ENCODE peak calls at places on chromosomes 4 and X, in five cellular contexts. M is H1, B is GM12878, C is K562, D is HepG2. L is an unnamed sample.

GRCh38 chr4:57865264-57865663 is 755.1 kb upstream of the IGFBP7 start:
- DNase-seq in M (no peak), B (peak), C (no peak), D (no peak), L (no peak)

GRCh38 chr4:99856166-99856565 is 38.1 kb downstream of the LAMTOR3 start:
- DNase-seq in M (no peak), B (no peak), C (peak), D (no peak), L (no peak)

GRCh38 chr4:128386761-128387599 is 99.4 kb upstream of the PGRMC2 start:
- DNase-seq in M (no peak), B (no peak), C (peak), D (no peak), L (no peak)

GRCh38 chr4:2953496-2953895 is 9.7 kb downstream of the NOP14 start:
- DNase-seq in M (no peak), B (no peak), C (no peak), D (no peak), L (no peak)

GRCh38 chr4:92066485-92066884 is 237.3 kb upstream of the GRID2 start:
- DNase-seq in M (no peak), B (no peak), C (no peak), D (no peak), L (no peak)

GRCh38 chrX:123854329-123854728 is 5.5 kb upstream of the XIAP start:
- DNase-seq in M (no peak), B (no peak), C (no peak), D (no peak), L (no peak)

GRCh38 chr4:8771258-8771590 is 100.4 kb downstream of the HMX1 start:
- DNase-seq in M (no peak), B (no peak), C (no peak), D (no peak), L (no peak)

GRCh38 chr4:16582526-16582925 is 315.9 kb downstream of the LDB2 start:
- DNase-seq in M (peak), B (no peak), C (peak), D (no peak), L (peak)

GRCh38 chrX:154431321-154431720 is 2.8 kb downstream of the ATP6AP1 start:
- DNase-seq in M (no peak), B (no peak), C (peak), D (no peak), L (no peak)

GRCh38 chr4:110492522-110492921 is 16.6 kb downstream of the ENPEP start:
- DNase-seq in M (no peak), B (no peak), C (no peak), D (no peak), L (no peak)

GRCh38 chr4:1852904-1853623 is 2.9 kb downstream of the LETM1 start:
- DNase-seq in M (no peak), B (no peak), C (peak), D (no peak), L (no peak)

GRCh38 chr4:109969909-109970308 is 57.2 kb downstream of the EGF start:
- DNase-seq in M (no peak), B (no peak), C (no peak), D (peak), L (no peak)

GRCh38 chrX:39262641-39263040 is 461.4 kb downstream of the MID1IP1 start:
- DNase-seq in M (no peak), B (no peak), C (no peak), D (no peak), L (no peak)

GRCh38 chr4:152480901-152481300 is 55.0 kb downstream of the FBXW7 start:
- DNase-seq in M (no peak), B (no peak), C (no peak), D (peak), L (no peak)

GRCh38 chr4:148196168-148196567 is 246.0 kb downstream of the NR3C2 start:
- DNase-seq in M (no peak), B (no peak), C (no peak), D (no peak), L (no peak)

GRCh38 chrX:9525511-9526248 is 60.8 kb downstream of the TBL1X start:
- DNase-seq in M (no peak), B (no peak), C (no peak), D (no peak), L (no peak)

GRCh38 chrX:144566592-144566991 is 680.7 kb upstream of the SPANXN1 start:
- DNase-seq in M (no peak), B (no peak), C (no peak), D (no peak), L (no peak)

GRCh38 chr4:149983931-149984330 is 94.3 kb upstream of the DCLK2 start:
- DNase-seq in M (no peak), B (no peak), C (no peak), D (no peak), L (no peak)

GRCh38 chr4:25970691-25971427 is 56.8 kb downstream of the SMIM20 start:
- DNase-seq in M (no peak), B (no peak), C (no peak), D (peak), L (no peak)

GRCh38 chr4:40253906-40254305 is 57.1 kb downstream of the RHOH start:
- DNase-seq in M (no peak), B (no peak), C (no peak), D (no peak), L (no peak)

GRCh38 chr4:112253382-112254000 is 21.9 kb downstream of the AP1AR start:
- DNase-seq in M (no peak), B (no peak), C (no peak), D (no peak), L (peak)

GRCh38 chrX:123975180-123975579 is 13.7 kb downstream of the STAG2 start:
- DNase-seq in M (no peak), B (no peak), C (no peak), D (no peak), L (no peak)

GRCh38 chrX:30504309-30504708 is 73.3 kb downstream of the TASL start:
- DNase-seq in M (no peak), B (peak), C (peak), D (peak), L (no peak)

GRCh38 chr4:67558493-67558892 is at the start of gene STAP1:
- DNase-seq in M (no peak), B (no peak), C (no peak), D (no peak), L (no peak)

GRCh38 chr4:143234153-143234552 is 49.4 kb downstream of the USP38 start:
- DNase-seq in M (no peak), B (no peak), C (no peak), D (no peak), L (no peak)

GRCh38 chrX:85620466-85620865 is 241.0 kb upstream of the POF1B start:
- DNase-seq in M (no peak), B (no peak), C (no peak), D (no peak), L (no peak)

GRCh38 chr4:114561590-114561989 is 37.0 kb upstream of the UGT8 start:
- DNase-seq in M (no peak), B (no peak), C (no peak), D (no peak), L (no peak)

GRCh38 chr4:114562176-114562904 is 36.3 kb upstream of the UGT8 start:
- DNase-seq in M (peak), B (no peak), C (no peak), D (no peak), L (no peak)

GRCh38 chr4:114563536-114564315 is 34.9 kb upstream of the UGT8 start:
- DNase-seq in M (no peak), B (no peak), C (no peak), D (no peak), L (no peak)

DNA sequence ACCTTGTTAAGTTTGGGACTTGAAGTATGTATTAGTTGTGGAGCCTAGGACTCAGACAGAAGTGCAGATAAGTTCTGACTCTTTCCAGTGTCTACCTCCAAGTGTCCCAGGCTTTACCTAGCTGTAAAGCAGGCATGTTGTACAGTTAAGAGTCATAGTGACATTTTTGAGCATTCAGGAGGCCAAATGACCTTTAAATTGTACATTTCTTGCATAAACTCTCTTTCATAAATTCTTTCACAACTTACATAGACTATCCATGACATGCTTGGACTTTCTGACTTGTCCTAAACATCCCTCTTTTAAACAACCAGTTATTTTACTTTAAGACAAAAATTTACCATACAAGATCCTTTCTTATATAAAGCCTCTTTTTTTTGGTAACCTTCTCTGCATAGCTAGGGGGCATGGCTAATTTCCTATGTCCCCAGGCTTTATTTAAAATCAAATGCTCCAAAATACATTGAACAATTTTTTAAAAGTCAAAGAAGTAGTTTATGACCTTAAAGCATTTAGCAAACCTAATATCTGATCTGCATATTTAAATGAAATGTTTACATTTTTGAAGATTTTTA is 40.1 kb upstream of the UGT8 start:
- DNase-seq in M (no peak), B (no peak), C (no peak), D (no peak), L (no peak)
- TF ChIP-seq CREB1 in M (no peak), B (no peak), C (no peak), D (no peak), L (no peak)

DNA sequence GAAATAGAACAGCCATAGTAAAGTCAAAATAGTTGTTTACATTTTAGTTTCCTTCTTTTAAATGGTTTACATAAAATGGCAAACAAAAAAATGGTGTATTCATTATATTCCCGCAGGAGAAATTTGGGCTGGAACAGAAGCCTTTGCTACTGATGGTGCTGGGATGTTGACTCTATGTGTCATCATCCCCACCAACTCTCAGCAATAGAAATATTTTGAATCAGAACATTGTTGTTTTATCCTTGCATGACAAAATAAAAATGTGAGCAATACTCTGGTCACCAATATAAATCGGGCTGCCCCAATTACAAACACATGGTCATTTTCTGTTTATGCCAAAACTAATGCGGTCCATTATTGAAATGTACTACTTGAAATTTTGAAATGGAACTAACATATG is 1131.6 kb upstream of the PCDH7 start:
- DNase-seq in M (no peak), B (no peak), C (no peak), D (no peak), L (no peak)
- TF ChIP-seq CREB1 in M (no peak), B (no peak), C (no peak), D (no peak), L (no peak)

GRCh38 chr4:24765331-24765990 is 29.9 kb upstream of the SOD3 start:
- DNase-seq in M (no peak), B (no peak), C (no peak), D (no peak), L (no peak)

GRCh38 chr4:24768006-24768405 is 27.4 kb upstream of the SOD3 start:
- DNase-seq in M (no peak), B (no peak), C (no peak), D (no peak), L (no peak)

GRCh38 chr4:24768604-24769003 is 26.8 kb upstream of the SOD3 start:
- DNase-seq in M (no peak), B (no peak), C (no peak), D (no peak), L (no peak)

GRCh38 chr4:24764305-24764704 is 31.1 kb upstream of the SOD3 start:
- DNase-seq in M (no peak), B (no peak), C (no peak), D (no peak), L (no peak)

GRCh38 chr4:24763631-24764302 is 31.6 kb upstream of the SOD3 start:
- DNase-seq in M (no peak), B (no peak), C (no peak), D (no peak), L (no peak)
- TF ChIP-seq CREB1 in M (no peak), B (no peak), C (no peak), D (no peak), L (no peak)

GRCh38 chr4:153577053-153577452 is 107.0 kb upstream of the TLR2 start:
- DNase-seq in M (no peak), B (no peak), C (no peak), D (peak), L (no peak)
- TF ChIP-seq CREB1 in M (no peak), B (no peak), C (no peak), D (no peak), L (no peak)

GRCh38 chr4:90127223-90127705 is at the start of gene CCSER1:
- DNase-seq in M (no peak), B (no peak), C (no peak), D (no peak), L (peak)

GRCh38 chr4:90121961-90122748 is 5.0 kb upstream of the CCSER1 start:
- DNase-seq in M (no peak), B (no peak), C (no peak), D (no peak), L (no peak)

GRCh38 chr4:90126805-90127204 is 389 bp upstream of the CCSER1 start:
- DNase-seq in M (no peak), B (no peak), C (no peak), D (no peak), L (no peak)

DNA sequence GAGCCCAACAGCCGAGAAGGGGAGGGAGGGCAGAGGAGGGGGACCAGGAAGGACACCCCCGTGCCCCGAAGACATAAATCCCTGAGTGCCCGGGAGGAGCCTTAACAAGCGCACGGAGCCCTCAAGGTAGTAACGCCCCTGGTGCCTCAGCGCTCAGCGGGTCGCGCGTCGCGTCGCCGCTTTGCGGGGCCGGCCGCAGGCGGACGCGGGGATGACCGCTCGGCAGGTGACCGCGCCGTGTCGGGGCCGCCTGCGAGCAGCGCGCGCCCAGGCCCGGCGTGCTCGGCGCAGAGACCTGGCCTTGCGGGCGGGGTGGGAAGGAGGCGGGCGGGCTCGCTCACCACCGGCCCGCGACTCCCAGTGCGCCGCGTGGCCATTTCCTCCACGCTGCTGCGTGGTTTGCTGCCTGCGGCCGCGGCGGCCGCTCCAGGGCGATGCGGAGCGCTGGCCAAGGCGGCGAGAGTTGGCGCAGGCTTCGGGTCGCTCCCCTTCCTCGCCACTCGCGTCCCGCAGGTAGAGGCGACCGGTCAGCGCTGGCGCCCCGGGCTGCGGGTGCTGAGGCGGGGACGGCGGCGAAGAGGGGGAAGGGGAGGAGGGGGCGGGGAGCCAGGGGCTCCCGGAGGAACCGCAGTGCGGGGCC is 632 bp downstream of the CCSER1 start:
- DNase-seq in M (no peak), B (no peak), C (no peak), D (no peak), L (peak)
- TF ChIP-seq CREB1 in M (no peak), B (no peak), C (no peak), D (no peak), L (no peak)

DNA sequence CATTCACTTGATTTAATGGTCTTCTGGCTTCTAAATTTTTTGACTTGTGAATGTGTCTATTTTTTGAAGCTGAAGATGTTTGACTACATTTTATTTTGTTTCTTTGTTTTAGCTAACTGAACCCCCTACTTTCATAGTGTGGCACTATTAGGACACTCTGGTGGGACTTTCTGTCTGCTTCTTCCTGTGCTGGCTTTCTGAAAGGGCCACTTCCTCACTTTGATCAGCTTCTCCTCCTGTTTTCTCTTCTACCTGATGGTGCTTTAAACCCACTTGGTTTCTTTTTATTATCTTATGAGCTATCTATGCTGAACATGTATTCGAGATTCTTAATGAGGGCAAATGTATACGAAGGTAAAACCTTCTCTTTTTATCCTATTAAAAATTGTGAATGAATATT is 186.1 kb upstream of the CASK start:
- DNase-seq in M (no peak), B (no peak), C (no peak), D (no peak), L (no peak)
- TF ChIP-seq CREB1 in M (no peak), B (no peak), C (no peak), D (no peak), L (no peak)

GRCh38 chrX:47068214-47068613 is 10.0 kb upstream of the RGN start:
- DNase-seq in M (no peak), B (no peak), C (no peak), D (peak), L (no peak)

GRCh38 chrX:47063179-47063578 is 15.1 kb upstream of the RGN start:
- DNase-seq in M (no peak), B (no peak), C (no peak), D (peak), L (no peak)

DNA sequence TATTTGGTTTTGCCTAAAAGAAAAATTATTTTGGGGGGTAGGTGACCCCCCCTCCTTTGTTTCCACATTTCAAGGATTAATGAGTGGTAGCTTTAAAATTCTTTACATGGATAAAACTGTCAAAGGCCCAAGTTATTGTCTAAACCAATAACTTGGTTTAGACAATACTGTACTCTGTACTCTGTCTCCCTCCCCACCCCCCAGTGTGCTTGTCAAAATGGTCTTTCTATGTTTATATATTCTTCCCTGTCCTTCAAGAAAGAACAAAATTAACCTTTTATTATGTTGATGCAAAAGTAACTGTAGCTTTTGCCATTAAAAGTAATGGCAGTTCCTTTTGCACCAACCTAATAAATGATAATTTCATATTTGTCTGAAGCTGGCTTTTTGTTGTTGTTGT is 9.5 kb upstream of the RGN start:
- DNase-seq in M (no peak), B (no peak), C (no peak), D (peak), L (no peak)
- TF ChIP-seq CREB1 in M (no peak), B (no peak), C (no peak), D (peak), L (no peak)

L was measured in WTC11.